ENCODE peak calls at places on chromosomes 11 and 22, in six cellular contexts. J is Peyer's patch, X is left lung, I is H9, G is stomach, M is breast epithelium. P is an unnamed sample.

GRCh38 chr22:26923498-26923897 is 266.1 kb downstream of the MIAT start:
- DNase-seq in J (no peak), X (no peak), I (no peak), G (no peak), M (no peak), P (no peak)

GRCh38 chr22:43207386-43207785 is 20.5 kb upstream of the TTLL12 start:
- DNase-seq in J (no peak), X (no peak), I (no peak), G (no peak), M (no peak), P (no peak)

GRCh38 chr11:86574493-86575207 is 97.8 kb downstream of the ME3 start:
- DNase-seq in J (no peak), X (no peak), I (no peak), G (no peak), M (no peak), P (no peak)

GRCh38 chr11:118527109-118527508 is at the start of gene TTC36:
- DNase-seq in J (no peak), X (no peak), I (no peak), G (no peak), M (peak; percentile 56), P (no peak)

GRCh38 chr11:86041975-86042378 is 26.9 kb downstream of the PICALM start:
- DNase-seq in J (no peak), X (no peak), I (peak; percentile 62), G (peak; percentile 64), M (no peak), P (peak; percentile 87)

GRCh38 chr11:85627332-85627997 is at the start of gene DLG2:
- DNase-seq in J (no peak), X (no peak), I (no peak), G (no peak), M (no peak), P (no peak)

GRCh38 chr11:98536023-98536422 is 484.7 kb upstream of the CNTN5 start:
- DNase-seq in J (no peak), X (no peak), I (no peak), G (no peak), M (no peak), P (no peak)

GRCh38 chr11:114036156-114036811 is 23.2 kb upstream of the ZBTB16 start:
- DNase-seq in J (peak; percentile 85), X (peak; percentile 84), I (peak; percentile 93), G (peak; percentile 92), M (peak; percentile 86), P (peak; percentile 27)

GRCh38 chr11:9151631-9152030 is 60.2 kb upstream of the SCUBE2 start:
- DNase-seq in J (no peak), X (no peak), I (no peak), G (no peak), M (no peak), P (no peak)

GRCh38 chr22:19693981-19694670 is 20.2 kb upstream of the SEPTIN5 start:
- DNase-seq in J (no peak), X (no peak), I (no peak), G (no peak), M (peak; percentile 15), P (no peak)

GRCh38 chr11:114082415-114082748 is 22.9 kb downstream of the ZBTB16 start:
- DNase-seq in J (no peak), X (no peak), I (no peak), G (no peak), M (no peak), P (no peak)

GRCh38 chr11:2194877-2195755 is 23.5 kb upstream of the TH start:
- DNase-seq in J (peak; percentile 67), X (no peak), I (peak; percentile 76), G (peak; percentile 53), M (no peak), P (no peak)

GRCh38 chr11:101860694-101861371 is 54.0 kb upstream of the CEP126 start:
- DNase-seq in J (no peak), X (no peak), I (peak; percentile 69), G (peak; percentile 38), M (no peak), P (peak; percentile 64)

GRCh38 chr22:28505416-28506156 is 174.1 kb downstream of the TTC28 start:
- DNase-seq in J (no peak), X (no peak), I (peak; percentile 27), G (no peak), M (no peak), P (no peak)

GRCh38 chr22:23399367-23400285 is 180.5 kb downstream of the IGLL1 start:
- DNase-seq in J (peak; percentile 38), X (no peak), I (no peak), G (no peak), M (peak; percentile 43), P (no peak)

GRCh38 chr11:35617687-35618496 is at the start of gene FJX1:
- DNase-seq in J (peak; percentile 58), X (peak; percentile 52), I (peak; percentile 84), G (no peak), M (no peak), P (peak; percentile 77)

GRCh38 chr11:40602866-40603578 is 856.4 kb downstream of the LRRC4C start:
- DNase-seq in J (no peak), X (peak; percentile 34), I (no peak), G (no peak), M (no peak), P (no peak)

GRCh38 chr22:39954584-39955055 is 5.6 kb upstream of the TMA7B start:
- DNase-seq in J (no peak), X (no peak), I (no peak), G (no peak), M (no peak), P (no peak)

GRCh38 chr11:61756452-61757212 is 4.2 kb downstream of the MYRF start:
- DNase-seq in J (peak; percentile 89), X (no peak), I (no peak), G (peak; percentile 88), M (no peak), P (no peak)

GRCh38 chr11:2940930-2941821 is 12.0 kb upstream of the PHLDA2 start:
- DNase-seq in J (peak; percentile 85), X (no peak), I (no peak), G (peak; percentile 85), M (no peak), P (no peak)

GRCh38 chr11:27656806-27657483 is 43.3 kb downstream of the BDNF start:
- DNase-seq in J (no peak), X (no peak), I (no peak), G (no peak), M (no peak), P (no peak)

GRCh38 chr11:57345555-57346151 is 7.5 kb downstream of the P2RX3 start:
- DNase-seq in J (peak; percentile 73), X (peak; percentile 65), I (peak; percentile 86), G (peak; percentile 85), M (peak; percentile 66), P (no peak)

GRCh38 chr22:47290706-47291430 is 528.4 kb downstream of the TBC1D22A start:
- DNase-seq in J (peak; percentile 41), X (peak; percentile 22), I (peak; percentile 9), G (no peak), M (peak; percentile 35), P (no peak)

GRCh38 chr22:47287516-47287915 is 525.1 kb downstream of the TBC1D22A start:
- DNase-seq in J (no peak), X (no peak), I (no peak), G (no peak), M (no peak), P (no peak)

GRCh38 chr22:47288640-47289039 is 526.2 kb downstream of the TBC1D22A start:
- DNase-seq in J (peak; percentile 36), X (peak; percentile 12), I (no peak), G (no peak), M (peak; percentile 30), P (no peak)

GRCh38 chr22:47291565-47292495 is 529.4 kb downstream of the TBC1D22A start:
- DNase-seq in J (peak; percentile 24), X (peak; percentile 9), I (peak; percentile 7), G (no peak), M (peak; percentile 27), P (peak; percentile 25)

GRCh38 chr22:47289316-47289985 is 527.0 kb downstream of the TBC1D22A start:
- DNase-seq in J (peak; percentile 24), X (peak; percentile 24), I (no peak), G (no peak), M (peak; percentile 30), P (peak; percentile 45)
- H3K9me3 ChIP-seq in J (no peaks in the 10 kb centered on the region), X (no peaks in the 10 kb centered on the region), I (peaks cover 88% of the 10 kb centered on the region), G (no peaks in the 10 kb centered on the region), M (no peaks in the 10 kb centered on the region), P (no peaks in the 10 kb centered on the region)

GRCh38 chr22:31104869-31105268 is 2.5 kb downstream of the SELENOM start:
- DNase-seq in J (peak; percentile 43), X (no peak), I (peak; percentile 90), G (no peak), M (no peak), P (no peak)

GRCh38 chr22:31100762-31101525 is 6.4 kb downstream of the SELENOM start:
- DNase-seq in J (peak; percentile 45), X (no peak), I (no peak), G (no peak), M (no peak), P (no peak)

GRCh38 chr22:31102441-31103081 is 4.8 kb downstream of the SELENOM start:
- DNase-seq in J (peak; percentile 66), X (peak; percentile 73), I (no peak), G (peak; percentile 69), M (peak; percentile 72), P (peak; percentile 69)

GRCh38 chr22:31103899-31104694 is 3.3 kb downstream of the SELENOM start:
- DNase-seq in J (peak; percentile 45), X (no peak), I (no peak), G (no peak), M (no peak), P (no peak)

GRCh38 chr22:31103111-31103510 is 4.3 kb downstream of the SELENOM start:
- DNase-seq in J (peak; percentile 21), X (no peak), I (no peak), G (no peak), M (no peak), P (no peak)
- H3K27ac ChIP-seq in J (peak overlapping the region; percentile 60), X (no peak overlapping the region), I (no peak overlapping the region), G (peak overlapping the region; percentile 96), M (peak overlapping the region; percentile 98), P (peak overlapping the region; percentile 99)

GRCh38 chr11:69944146-69944795 is 125.1 kb upstream of the FGF3 start:
- DNase-seq in J (peak; percentile 39), X (no peak), I (no peak), G (no peak), M (no peak), P (no peak)
- H3K27me3 ChIP-seq in J (no peaks in the 10 kb centered on the region), X (peaks cover 32% of the 10 kb centered on the region), I (no peaks in the 10 kb centered on the region), G (no peaks in the 10 kb centered on the region), M (no peaks in the 10 kb centered on the region), P (no peaks in the 10 kb centered on the region)

DNA sequence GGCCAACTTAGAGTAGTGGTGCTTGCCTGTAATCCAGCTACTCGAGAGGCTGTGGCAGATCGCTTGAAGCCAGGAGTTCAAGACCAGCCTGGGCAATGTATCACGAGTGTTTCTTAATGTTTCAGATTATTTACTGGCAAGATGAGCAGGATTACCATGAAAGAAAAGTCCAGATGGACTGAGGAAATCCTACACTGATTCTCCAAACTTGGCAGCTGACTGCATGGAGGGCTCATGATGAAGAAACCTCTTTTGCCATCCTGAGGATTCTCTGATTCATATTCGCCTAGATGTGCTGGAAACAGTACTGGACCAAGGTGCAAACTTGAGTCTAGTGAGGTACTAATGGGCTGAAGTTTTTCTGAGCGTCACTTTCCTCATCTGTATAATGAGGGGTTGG is 2.8 kb upstream of the SIDT2 start:
- DNase-seq in J (no peak), X (no peak), I (no peak), G (no peak), M (no peak), P (no peak)
- H3K9me3 ChIP-seq in J (no peaks in the 10 kb centered on the region), X (no peaks in the 10 kb centered on the region), I (no peaks in the 10 kb centered on the region), G (no peaks in the 10 kb centered on the region), M (no peaks in the 10 kb centered on the region), P (no peaks in the 10 kb centered on the region)